ENCODE peak calls at places on chromosomes 3 and 15, in seven cellular contexts. One of them, this sample, is unnamed.

GRCh38 chr3:123082370-123083065 is 15.7 kb downstream of the PDIA5 start:
- DNase-seq in NCI-H2081: no peak
- DNase-seq in T-helper 1 cell: no peak
- DNase-seq in stimulated activated CD4-positive, alpha-beta T cell treated with anti-CD3 and anti-CD28 coated beads, Interleukin-2, amount 100 ng/mL, for 24 hours: no peak
- DNase-seq in Jurkat, Clone E6-1: no peak
- DNase-seq in mesendoderm: no peak
- DNase-seq in H9: no peak
- DNase-seq in this sample: peak; percentile 13

GRCh38 chr15:74950078-74951000 is 6.2 kb downstream of the RPP25 start:
- DNase-seq in NCI-H2081: peak; percentile 71
- DNase-seq in T-helper 1 cell: peak; percentile 64
- DNase-seq in stimulated activated CD4-positive, alpha-beta T cell treated with anti-CD3 and anti-CD28 coated beads, Interleukin-2, amount 100 ng/mL, for 24 hours: peak; percentile 84
- DNase-seq in Jurkat, Clone E6-1: peak; percentile 72
- DNase-seq in mesendoderm: peak; percentile 92
- DNase-seq in H9: peak; percentile 88
- DNase-seq in this sample: peak; percentile 78

GRCh38 chr15:33700695-33701303 is 267.5 kb upstream of the CHRM5 start:
- DNase-seq in NCI-H2081: peak; percentile 52
- DNase-seq in T-helper 1 cell: peak; percentile 25
- DNase-seq in stimulated activated CD4-positive, alpha-beta T cell treated with anti-CD3 and anti-CD28 coated beads, Interleukin-2, amount 100 ng/mL, for 24 hours: peak; percentile 74
- DNase-seq in Jurkat, Clone E6-1: peak; percentile 64
- DNase-seq in mesendoderm: peak; percentile 91
- DNase-seq in H9: peak; percentile 87
- DNase-seq in this sample: peak; percentile 67

GRCh38 chr15:57703387-57703786 is 3.1 kb upstream of the POLR2M start:
- DNase-seq in NCI-H2081: no peak
- DNase-seq in T-helper 1 cell: no peak
- DNase-seq in stimulated activated CD4-positive, alpha-beta T cell treated with anti-CD3 and anti-CD28 coated beads, Interleukin-2, amount 100 ng/mL, for 24 hours: no peak
- DNase-seq in Jurkat, Clone E6-1: peak; percentile 82
- DNase-seq in mesendoderm: no peak
- DNase-seq in H9: no peak
- DNase-seq in this sample: no peak

GRCh38 chr3:135059580-135059979 is 264.5 kb downstream of the EPHB1 start:
- DNase-seq in NCI-H2081: no peak
- DNase-seq in T-helper 1 cell: no peak
- DNase-seq in stimulated activated CD4-positive, alpha-beta T cell treated with anti-CD3 and anti-CD28 coated beads, Interleukin-2, amount 100 ng/mL, for 24 hours: no peak
- DNase-seq in Jurkat, Clone E6-1: no peak
- DNase-seq in mesendoderm: no peak
- DNase-seq in H9: no peak
- DNase-seq in this sample: no peak

GRCh38 chr3:174951023-174951422 is 91.9 kb downstream of the NAALADL2 start:
- DNase-seq in NCI-H2081: no peak
- DNase-seq in T-helper 1 cell: no peak
- DNase-seq in stimulated activated CD4-positive, alpha-beta T cell treated with anti-CD3 and anti-CD28 coated beads, Interleukin-2, amount 100 ng/mL, for 24 hours: no peak
- DNase-seq in Jurkat, Clone E6-1: no peak
- DNase-seq in mesendoderm: peak; percentile 59
- DNase-seq in H9: no peak
- DNase-seq in this sample: peak; percentile 21

GRCh38 chr15:41798607-41799487 is 24.6 kb downstream of the MAPKBP1 start:
- DNase-seq in NCI-H2081: no peak
- DNase-seq in T-helper 1 cell: no peak
- DNase-seq in stimulated activated CD4-positive, alpha-beta T cell treated with anti-CD3 and anti-CD28 coated beads, Interleukin-2, amount 100 ng/mL, for 24 hours: no peak
- DNase-seq in Jurkat, Clone E6-1: no peak
- DNase-seq in mesendoderm: no peak
- DNase-seq in H9: no peak
- DNase-seq in this sample: no peak

GRCh38 chr15:100968043-100968966 is 49.1 kb downstream of the LRRK1 start:
- DNase-seq in NCI-H2081: no peak
- DNase-seq in T-helper 1 cell: no peak
- DNase-seq in stimulated activated CD4-positive, alpha-beta T cell treated with anti-CD3 and anti-CD28 coated beads, Interleukin-2, amount 100 ng/mL, for 24 hours: no peak
- DNase-seq in Jurkat, Clone E6-1: no peak
- DNase-seq in mesendoderm: no peak
- DNase-seq in H9: no peak
- DNase-seq in this sample: no peak

GRCh38 chr15:57732526-57733331 is 26.2 kb downstream of the POLR2M start:
- DNase-seq in NCI-H2081: peak; percentile 17
- DNase-seq in T-helper 1 cell: no peak
- DNase-seq in stimulated activated CD4-positive, alpha-beta T cell treated with anti-CD3 and anti-CD28 coated beads, Interleukin-2, amount 100 ng/mL, for 24 hours: peak; percentile 61
- DNase-seq in Jurkat, Clone E6-1: peak; percentile 46
- DNase-seq in mesendoderm: peak; percentile 68
- DNase-seq in H9: peak; percentile 60
- DNase-seq in this sample: peak; percentile 70

GRCh38 chr15:29133321-29133720 is 136.3 kb downstream of the NSMCE3 start:
- DNase-seq in NCI-H2081: no peak
- DNase-seq in T-helper 1 cell: no peak
- DNase-seq in stimulated activated CD4-positive, alpha-beta T cell treated with anti-CD3 and anti-CD28 coated beads, Interleukin-2, amount 100 ng/mL, for 24 hours: no peak
- DNase-seq in Jurkat, Clone E6-1: no peak
- DNase-seq in mesendoderm: no peak
- DNase-seq in H9: peak; percentile 20
- DNase-seq in this sample: no peak

GRCh38 chr3:152097770-152098169 is 171.0 kb upstream of the MBNL1 start:
- DNase-seq in NCI-H2081: no peak
- DNase-seq in T-helper 1 cell: no peak
- DNase-seq in stimulated activated CD4-positive, alpha-beta T cell treated with anti-CD3 and anti-CD28 coated beads, Interleukin-2, amount 100 ng/mL, for 24 hours: no peak
- DNase-seq in Jurkat, Clone E6-1: no peak
- DNase-seq in mesendoderm: peak; percentile 74
- DNase-seq in H9: no peak
- DNase-seq in this sample: no peak

GRCh38 chr3:16474304-16474703 is 39.2 kb downstream of the RFTN1 start:
- DNase-seq in NCI-H2081: no peak
- DNase-seq in T-helper 1 cell: no peak
- DNase-seq in stimulated activated CD4-positive, alpha-beta T cell treated with anti-CD3 and anti-CD28 coated beads, Interleukin-2, amount 100 ng/mL, for 24 hours: no peak
- DNase-seq in Jurkat, Clone E6-1: no peak
- DNase-seq in mesendoderm: no peak
- DNase-seq in H9: no peak
- DNase-seq in this sample: peak; percentile 81

GRCh38 chr3:83868909-83869567 is 1089.8 kb upstream of the CADM2 start:
- DNase-seq in NCI-H2081: no peak
- DNase-seq in T-helper 1 cell: no peak
- DNase-seq in stimulated activated CD4-positive, alpha-beta T cell treated with anti-CD3 and anti-CD28 coated beads, Interleukin-2, amount 100 ng/mL, for 24 hours: no peak
- DNase-seq in Jurkat, Clone E6-1: no peak
- DNase-seq in mesendoderm: no peak
- DNase-seq in H9: no peak
- DNase-seq in this sample: no peak

GRCh38 chr3:186110975-186111974 is 2.4 kb upstream of the ETV5 start:
- DNase-seq in NCI-H2081: no peak
- DNase-seq in T-helper 1 cell: no peak
- DNase-seq in stimulated activated CD4-positive, alpha-beta T cell treated with anti-CD3 and anti-CD28 coated beads, Interleukin-2, amount 100 ng/mL, for 24 hours: no peak
- DNase-seq in Jurkat, Clone E6-1: no peak
- DNase-seq in mesendoderm: no peak
- DNase-seq in H9: no peak
- DNase-seq in this sample: no peak

This sample was measured in NCI-H69.